ENCODE peak calls at places on chromosomes 4 and X, in ten cellular contexts. J is NCI-H748 treated with DMSO at 0.1 percent for 48 hours, I is nephron progenitor cell, P is Ammon's horn, M is EL, L is epithelial cell of esophagus, R is Calu3, D is fibroblast of the conjunctiva, T is mesothelial cell of epicardium, Q is NCI-H2171 treated with DMSO at 0.1 percent for 48 hours. F is an unnamed sample.
A peak's percentile ranks its signal among the peaks of the same experiment; 100 is the strongest.

GRCh38 chr4:75821966-75822365 is 80.3 kb downstream of the PPEF2 start:
- DNase-seq in D (no peak), L (no peak), J (no peak), T (no peak), M (peak; percentile 58), R (no peak), I (no peak), P (no peak), Q (no peak), F (no peak)

GRCh38 chr4:151227731-151228130 is 49.2 kb upstream of the PRSS48 start:
- DNase-seq in M (peak; percentile 62), R (no peak), D (peak; percentile 93), P (peak; percentile 84), I (no peak), J (no peak), T (no peak), L (peak; percentile 94), Q (no peak), F (peak; percentile 100)

GRCh38 chr4:7075962-7076693 is 8.3 kb upstream of the GRPEL1 start:
- DNase-seq in P (no peak), I (no peak), T (no peak), M (no peak), R (no peak), L (no peak), Q (no peak), D (no peak), J (no peak), F (no peak)

GRCh38 chr4:6658204-6658585 is 17.7 kb downstream of the MRFAP1 start:
- DNase-seq in D (no peak), L (no peak), T (no peak), R (no peak), I (no peak), J (no peak), M (no peak), P (no peak), Q (no peak), F (no peak)

GRCh38 chr4:138347561-138347960 is 105.4 kb upstream of the SLC7A11 start:
- DNase-seq in P (no peak), L (no peak), R (no peak), M (no peak), D (no peak), I (no peak), J (no peak), T (no peak), Q (no peak), F (no peak)

GRCh38 chr4:107060388-107060787 is 24.3 kb upstream of the DKK2 start:
- DNase-seq in R (no peak), I (no peak), T (no peak), P (no peak), M (peak; percentile 7), L (no peak), Q (no peak), J (no peak), D (no peak), F (no peak)

GRCh38 chrX:109384569-109385174 is 97.2 kb downstream of the GUCY2F start:
- DNase-seq in D (peak; percentile 6), I (peak; percentile 8), P (peak; percentile 32), R (peak; percentile 28), L (peak; percentile 43), T (no peak), J (peak; percentile 0), Q (no peak), M (peak; percentile 11), F (no peak)

GRCh38 chr4:72283357-72283756 is 251.6 kb downstream of the NPFFR2 start:
- DNase-seq in P (no peak), I (no peak), M (no peak), T (no peak), D (no peak), L (peak; percentile 22), R (no peak), Q (no peak), J (no peak), F (no peak)

GRCh38 chrX:39728852-39729587 is 368.7 kb downstream of the BCOR start:
- DNase-seq in P (no peak), T (no peak), R (no peak), D (no peak), I (no peak), L (no peak), M (no peak), Q (no peak), J (no peak), F (no peak)

GRCh38 chr4:61783050-61783449 is 582.9 kb downstream of the ADGRL3 start:
- DNase-seq in I (no peak), P (no peak), R (no peak), T (no peak), M (no peak), L (peak; percentile 48), J (no peak), D (no peak), Q (no peak), F (no peak)

GRCh38 chr4:7779194-7779768 is 160.4 kb downstream of the AFAP1 start:
- DNase-seq in I (no peak), Q (no peak), P (peak; percentile 29), R (no peak), J (no peak), T (no peak), D (peak; percentile 40), L (no peak), M (no peak), F (no peak)

GRCh38 chr4:7213802-7214201 is 21.5 kb downstream of the SORCS2 start:
- DNase-seq in I (no peak), P (no peak), R (no peak), M (no peak), D (no peak), J (no peak), Q (no peak), T (no peak), L (no peak), F (no peak)

GRCh38 chrX:131778269-131779218 is 234.7 kb downstream of the OR13H1 start:
- DNase-seq in D (peak; percentile 63), P (no peak), J (no peak), R (no peak), M (no peak), T (no peak), I (no peak), Q (no peak), L (no peak), F (peak; percentile 40)

F was measured in pulmonary artery endothelial cell.